ENCODE peak calls at places on chromosomes 4 and X, in four cellular contexts. One of them, this sample, is unnamed. For H3K4me1, the result is how much of the 10 kb centered on the place peaks cover.

GRCh38 chrX:45774961-45775360 is 574.3 kb upstream of the DIPK2B start:
- DNase-seq in heart left ventricle: no peak
- DNase-seq in fibroblast of lung: peak
- DNase-seq in PC-3: peak
- DNase-seq in this sample: no peak

GRCh38 chrX:48468693-48469691 is 1.1 kb downstream of the SLC38A5 start:
- DNase-seq in heart left ventricle: no peak
- DNase-seq in fibroblast of lung: no peak
- DNase-seq in PC-3: no peak
- DNase-seq in this sample: no peak

GRCh38 chrX:38142598-38142997 is 78.1 kb downstream of the SRPX start:
- DNase-seq in heart left ventricle: no peak
- DNase-seq in fibroblast of lung: peak
- DNase-seq in PC-3: no peak
- DNase-seq in this sample: no peak

GRCh38 chr4:21742326-21742725 is 206.2 kb downstream of the KCNIP4 start:
- DNase-seq in heart left ventricle: no peak
- DNase-seq in fibroblast of lung: no peak
- DNase-seq in PC-3: peak
- DNase-seq in this sample: no peak

GRCh38 chrX:41781500-41781899 is 57.5 kb downstream of the GPR82 start:
- DNase-seq in heart left ventricle: no peak
- DNase-seq in fibroblast of lung: peak
- DNase-seq in PC-3: peak
- DNase-seq in this sample: no peak

GRCh38 chrX:74325130-74326059 is 21.4 kb downstream of the ZCCHC13 start:
- DNase-seq in heart left ventricle: no peak
- DNase-seq in fibroblast of lung: no peak
- DNase-seq in PC-3: no peak
- DNase-seq in this sample: no peak

GRCh38 chrX:8083276-8083675 is 87.8 kb downstream of the VCX2 start:
- DNase-seq in heart left ventricle: no peak
- DNase-seq in fibroblast of lung: peak
- DNase-seq in PC-3: no peak
- DNase-seq in this sample: no peak

GRCh38 chr4:84594724-84595123 is 11.8 kb downstream of the CDS1 start:
- DNase-seq in heart left ventricle: no peak
- DNase-seq in fibroblast of lung: no peak
- DNase-seq in PC-3: no peak
- DNase-seq in this sample: no peak

GRCh38 chr4:5203309-5203708 is 152.0 kb downstream of the STK32B start:
- DNase-seq in heart left ventricle: no peak
- DNase-seq in fibroblast of lung: peak
- DNase-seq in PC-3: no peak
- DNase-seq in this sample: no peak

GRCh38 chr4:3240936-3241522 is 7.9 kb upstream of the MSANTD1 start:
- DNase-seq in heart left ventricle: no peak
- DNase-seq in fibroblast of lung: no peak
- DNase-seq in PC-3: no peak
- DNase-seq in this sample: no peak

GRCh38 chr4:86565641-86566040 is 28.5 kb upstream of the PTPN13 start:
- DNase-seq in heart left ventricle: no peak
- DNase-seq in fibroblast of lung: no peak
- DNase-seq in PC-3: no peak
- DNase-seq in this sample: no peak

GRCh38 chr4:123018391-123018755 is 96.0 kb upstream of the NUDT6 start:
- DNase-seq in heart left ventricle: no peak
- DNase-seq in fibroblast of lung: no peak
- DNase-seq in PC-3: no peak
- DNase-seq in this sample: no peak

GRCh38 chrX:45449982-45450381 is 249.3 kb upstream of the DIPK2B start:
- DNase-seq in heart left ventricle: no peak
- DNase-seq in fibroblast of lung: peak
- DNase-seq in PC-3: peak
- DNase-seq in this sample: no peak

GRCh38 chr4:95728145-95728544 is 111.7 kb upstream of the PDHA2 start:
- DNase-seq in heart left ventricle: peak
- DNase-seq in fibroblast of lung: peak
- DNase-seq in PC-3: no peak
- DNase-seq in this sample: no peak

GRCh38 chrX:55710701-55711100 is 6.8 kb upstream of the RRAGB start:
- DNase-seq in heart left ventricle: peak
- DNase-seq in fibroblast of lung: peak
- DNase-seq in PC-3: peak
- DNase-seq in this sample: no peak

GRCh38 chr4:1247811-1248261 is 1.1 kb downstream of the CTBP1 start:
- DNase-seq in heart left ventricle: no peak
- DNase-seq in fibroblast of lung: no peak
- DNase-seq in PC-3: no peak
- DNase-seq in this sample: no peak

GRCh38 chr4:150541681-150542080 is 40.3 kb upstream of the MAB21L2 start:
- DNase-seq in heart left ventricle: no peak
- DNase-seq in fibroblast of lung: no peak
- DNase-seq in PC-3: no peak
- DNase-seq in this sample: no peak

GRCh38 chrX:16876696-16877095 is 6.5 kb upstream of the RBBP7 start:
- DNase-seq in heart left ventricle: no peak
- DNase-seq in fibroblast of lung: no peak
- DNase-seq in PC-3: no peak
- DNase-seq in this sample: no peak

GRCh38 chr4:997375-998071 is 4.3 kb upstream of the SLC26A1 start:
- DNase-seq in heart left ventricle: no peak
- DNase-seq in fibroblast of lung: no peak
- DNase-seq in PC-3: peak
- DNase-seq in this sample: no peak

GRCh38 chrX:129108936-129109335 is 414.4 kb downstream of the SMARCA1 start:
- DNase-seq in heart left ventricle: no peak
- DNase-seq in fibroblast of lung: no peak
- DNase-seq in PC-3: no peak
- DNase-seq in this sample: no peak

GRCh38 chr4:159368320-159368719 is 265.4 kb downstream of the RAPGEF2 start:
- DNase-seq in heart left ventricle: no peak
- DNase-seq in fibroblast of lung: no peak
- DNase-seq in PC-3: no peak
- DNase-seq in this sample: no peak

GRCh38 chr4:187304131-187304530 is 580.5 kb upstream of the FAT1 start:
- DNase-seq in heart left ventricle: no peak
- DNase-seq in fibroblast of lung: no peak
- DNase-seq in PC-3: no peak
- DNase-seq in this sample: no peak

GRCh38 chrX:131277543-131278115 is 11.5 kb downstream of the IGSF1 start:
- DNase-seq in heart left ventricle: no peak
- DNase-seq in fibroblast of lung: no peak
- DNase-seq in PC-3: no peak
- DNase-seq in this sample: no peak

GRCh38 chrX:131270085-131270484 is 19.0 kb downstream of the IGSF1 start:
- DNase-seq in heart left ventricle: no peak
- DNase-seq in fibroblast of lung: no peak
- DNase-seq in PC-3: no peak
- DNase-seq in this sample: no peak

GRCh38 chrX:131271274-131271673 is 17.8 kb downstream of the IGSF1 start:
- DNase-seq in heart left ventricle: no peak
- DNase-seq in fibroblast of lung: no peak
- DNase-seq in PC-3: no peak
- DNase-seq in this sample: no peak

GRCh38 chrX:131273024-131273423 is 16.1 kb downstream of the IGSF1 start:
- DNase-seq in heart left ventricle: no peak
- DNase-seq in fibroblast of lung: no peak
- DNase-seq in PC-3: no peak
- DNase-seq in this sample: no peak

GRCh38 chrX:131271826-131272225 is 17.3 kb downstream of the IGSF1 start:
- DNase-seq in heart left ventricle: no peak
- DNase-seq in fibroblast of lung: no peak
- DNase-seq in PC-3: no peak
- DNase-seq in this sample: no peak
- H3K4me1 ChIP-seq in heart left ventricle: under half
- H3K4me1 ChIP-seq in fibroblast of lung: under half
- H3K4me1 ChIP-seq in PC-3: under half
- H3K4me1 ChIP-seq in this sample: under half

GRCh38 chr4:168907119-168907698 is 102.8 kb downstream of the CBR4 start:
- DNase-seq in heart left ventricle: no peak
- DNase-seq in fibroblast of lung: peak
- DNase-seq in PC-3: no peak
- DNase-seq in this sample: no peak

GRCh38 chr4:168914095-168914494 is 96.0 kb downstream of the CBR4 start:
- DNase-seq in heart left ventricle: no peak
- DNase-seq in fibroblast of lung: no peak
- DNase-seq in PC-3: no peak
- DNase-seq in this sample: no peak

GRCh38 chr4:168908093-168908492 is 102.0 kb downstream of the CBR4 start:
- DNase-seq in heart left ventricle: no peak
- DNase-seq in fibroblast of lung: peak
- DNase-seq in PC-3: peak
- DNase-seq in this sample: no peak

GRCh38 chr4:168908859-168909390 is 101.1 kb downstream of the CBR4 start:
- DNase-seq in heart left ventricle: no peak
- DNase-seq in fibroblast of lung: no peak
- DNase-seq in PC-3: no peak
- DNase-seq in this sample: no peak
- H3K27ac ChIP-seq in heart left ventricle: peak
- H3K27ac ChIP-seq in fibroblast of lung: no peak
- H3K27ac ChIP-seq in PC-3: no peak
- H3K27ac ChIP-seq in this sample: no peak

GRCh38 chrX:133413218-133413925 is 1.9 kb downstream of the GPC4 start:
- DNase-seq in heart left ventricle: no peak
- DNase-seq in fibroblast of lung: no peak
- DNase-seq in PC-3: no peak
- DNase-seq in this sample: no peak
- H3K4me3 ChIP-seq in heart left ventricle: peak
- H3K4me3 ChIP-seq in fibroblast of lung: no peak
- H3K4me3 ChIP-seq in PC-3: peak
- H3K4me3 ChIP-seq in this sample: no peak

GRCh38 chrX:66053414-66053813 is 13.5 kb upstream of the VSIG4 start:
- DNase-seq in heart left ventricle: no peak
- DNase-seq in fibroblast of lung: no peak
- DNase-seq in PC-3: no peak
- DNase-seq in this sample: no peak

GRCh38 chrX:66049056-66049455 is 9.2 kb upstream of the VSIG4 start:
- DNase-seq in heart left ventricle: no peak
- DNase-seq in fibroblast of lung: no peak
- DNase-seq in PC-3: no peak
- DNase-seq in this sample: no peak

GRCh38 chrX:66050140-66050569 is 10.3 kb upstream of the VSIG4 start:
- DNase-seq in heart left ventricle: no peak
- DNase-seq in fibroblast of lung: no peak
- DNase-seq in PC-3: no peak
- DNase-seq in this sample: no peak

GRCh38 chrX:66051989-66052388 is 12.1 kb upstream of the VSIG4 start:
- DNase-seq in heart left ventricle: no peak
- DNase-seq in fibroblast of lung: no peak
- DNase-seq in PC-3: no peak
- DNase-seq in this sample: no peak

GRCh38 chrX:66054978-66055377 is 15.1 kb upstream of the VSIG4 start:
- DNase-seq in heart left ventricle: no peak
- DNase-seq in fibroblast of lung: no peak
- DNase-seq in PC-3: no peak
- DNase-seq in this sample: no peak
- H3K4me1 ChIP-seq in heart left ventricle: under half
- H3K4me1 ChIP-seq in fibroblast of lung: under half
- H3K4me1 ChIP-seq in PC-3: under half
- H3K4me1 ChIP-seq in this sample: under half

DNA sequence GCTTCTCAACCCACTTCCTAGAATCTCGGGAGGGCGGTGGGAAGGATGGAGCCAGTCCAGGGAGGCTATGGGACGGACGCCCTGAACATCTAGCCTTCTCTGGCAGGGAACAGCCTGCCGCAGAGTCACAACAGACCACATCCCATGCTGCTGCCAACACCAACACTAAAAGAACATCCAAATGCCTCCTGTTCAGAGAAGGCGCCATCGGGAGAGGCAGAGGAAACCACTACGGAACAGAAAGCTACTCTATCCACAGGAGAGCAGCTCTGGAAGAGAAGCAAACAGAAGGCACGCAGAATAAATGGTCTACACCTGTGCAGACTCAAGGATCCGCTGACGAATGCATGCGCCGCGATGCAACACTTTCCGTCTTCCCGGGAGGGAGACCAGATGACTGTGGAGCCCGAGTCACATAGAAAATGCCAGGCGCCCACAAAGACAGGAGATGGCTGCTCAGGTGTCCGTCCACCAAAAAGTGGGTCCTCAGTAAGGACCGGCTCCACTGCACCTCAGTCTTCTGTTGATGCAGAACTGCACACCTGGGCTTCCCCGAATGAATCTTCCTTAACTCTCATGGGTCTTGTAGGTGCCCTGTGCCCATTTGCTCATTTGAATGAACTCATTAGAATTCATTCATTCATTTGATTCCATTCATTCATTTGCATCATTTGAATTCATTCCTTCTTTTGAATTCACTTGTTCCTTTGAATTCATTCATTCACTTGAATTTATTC is 217.5 kb downstream of the DHRSX start:
- DNase-seq in heart left ventricle: no peak
- DNase-seq in fibroblast of lung: peak
- DNase-seq in PC-3: no peak
- DNase-seq in this sample: no peak
- H3K27ac ChIP-seq in heart left ventricle: no peak
- H3K27ac ChIP-seq in fibroblast of lung: no peak
- H3K27ac ChIP-seq in PC-3: no peak
- H3K27ac ChIP-seq in this sample: no peak

DNA sequence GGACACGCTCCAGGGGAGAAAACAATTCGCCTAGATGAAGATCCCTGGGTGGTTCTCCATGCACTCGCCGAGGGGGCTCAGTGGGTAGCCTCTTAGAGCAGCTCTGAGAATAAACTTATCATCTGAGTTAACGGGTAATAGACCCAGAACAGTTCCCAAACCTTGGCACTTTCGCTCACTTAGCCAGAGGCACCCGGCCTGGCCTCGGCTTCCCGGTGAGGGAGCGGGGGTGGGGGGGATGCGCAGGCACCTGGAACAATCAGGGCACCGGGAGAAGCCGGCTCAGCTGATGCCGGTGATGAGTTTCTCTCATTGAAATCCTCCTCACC is 405 bp upstream of the ZAR1 start:
- DNase-seq in heart left ventricle: no peak
- DNase-seq in fibroblast of lung: no peak
- DNase-seq in PC-3: no peak
- DNase-seq in this sample: no peak
- H3K4me3 ChIP-seq in heart left ventricle: peak
- H3K4me3 ChIP-seq in fibroblast of lung: no peak
- H3K4me3 ChIP-seq in PC-3: no peak
- H3K4me3 ChIP-seq in this sample: no peak

GRCh38 chrX:19661977-19662376 is 146.7 kb upstream of the MAP3K15 start:
- DNase-seq in heart left ventricle: no peak
- DNase-seq in fibroblast of lung: no peak
- DNase-seq in PC-3: no peak
- DNase-seq in this sample: no peak
- H3K4me1 ChIP-seq in heart left ventricle: under half
- H3K4me1 ChIP-seq in fibroblast of lung: under half
- H3K4me1 ChIP-seq in PC-3: under half
- H3K4me1 ChIP-seq in this sample: under half

GRCh38 chrX:12145402-12145801 is 7.1 kb downstream of the FRMPD4 start:
- DNase-seq in heart left ventricle: no peak
- DNase-seq in fibroblast of lung: no peak
- DNase-seq in PC-3: no peak
- DNase-seq in this sample: no peak
- H3K27ac ChIP-seq in heart left ventricle: no peak
- H3K27ac ChIP-seq in fibroblast of lung: no peak
- H3K27ac ChIP-seq in PC-3: no peak
- H3K27ac ChIP-seq in this sample: no peak